ENCODE peak calls at places on chromosomes 12 and 14, in six cellular contexts. One of them, this sample, is unnamed.

GRCh38 chr12:130460611-130461478 is 123.2 kb downstream of the PIWIL1 start:
- DNase-seq in GM12878: no peak
- DNase-seq in K562: no peak
- DNase-seq in HepG2: no peak
- DNase-seq in endothelial cell of umbilical vein: no peak
- DNase-seq in A549: no peak
- DNase-seq in this sample: no peak

GRCh38 chr12:116606397-116606796 is 47.2 kb downstream of the MAP1LC3B2 start:
- DNase-seq in K562: no peak
- DNase-seq in endothelial cell of umbilical vein: no peak
- DNase-seq in A549: no peak
- DNase-seq in GM12878: no peak
- DNase-seq in HepG2: no peak
- DNase-seq in this sample: no peak

GRCh38 chr12:33314223-33314622 is 125.4 kb downstream of the SYT10 start:
- DNase-seq in GM12878: no peak
- DNase-seq in HepG2: no peak
- DNase-seq in A549: no peak
- DNase-seq in endothelial cell of umbilical vein: no peak
- DNase-seq in K562: no peak
- DNase-seq in this sample: no peak

GRCh38 chr12:4383304-4383865 is 3.9 kb upstream of the FGF23 start:
- DNase-seq in HepG2: peak; percentile 21
- DNase-seq in K562: peak; percentile 35
- DNase-seq in endothelial cell of umbilical vein: no peak
- DNase-seq in GM12878: no peak
- DNase-seq in A549: peak; percentile 26
- DNase-seq in this sample: peak; percentile 64

GRCh38 chr14:73426877-73427276 is 31.5 kb downstream of the NUMB start:
- DNase-seq in HepG2: no peak
- DNase-seq in endothelial cell of umbilical vein: peak; percentile 90
- DNase-seq in A549: no peak
- DNase-seq in GM12878: no peak
- DNase-seq in K562: no peak
- DNase-seq in this sample: peak; percentile 24

GRCh38 chr12:121916719-121917118 is 1.7 kb upstream of the CFAP251 start:
- DNase-seq in A549: peak; percentile 62
- DNase-seq in K562: no peak
- DNase-seq in GM12878: no peak
- DNase-seq in endothelial cell of umbilical vein: peak; percentile 22
- DNase-seq in HepG2: no peak
- DNase-seq in this sample: no peak

GRCh38 chr12:117907108-117907689 is 61.6 kb downstream of the KSR2 start:
- DNase-seq in GM12878: no peak
- DNase-seq in endothelial cell of umbilical vein: no peak
- DNase-seq in HepG2: no peak
- DNase-seq in K562: no peak
- DNase-seq in A549: no peak
- DNase-seq in this sample: no peak

GRCh38 chr12:4107436-4107878 is 166.1 kb upstream of the CCND2 start:
- DNase-seq in K562: peak; percentile 65
- DNase-seq in HepG2: peak; percentile 55
- DNase-seq in GM12878: peak; percentile 86
- DNase-seq in endothelial cell of umbilical vein: peak; percentile 50
- DNase-seq in A549: peak; percentile 51
- DNase-seq in this sample: peak; percentile 89

GRCh38 chr12:50032516-50033316 is 7.4 kb upstream of the RACGAP1 start:
- DNase-seq in A549: no peak
- DNase-seq in endothelial cell of umbilical vein: no peak
- DNase-seq in K562: peak; percentile 47
- DNase-seq in GM12878: no peak
- DNase-seq in HepG2: no peak
- DNase-seq in this sample: no peak

GRCh38 chr14:47438650-47439140 is 236.7 kb downstream of the MDGA2 start:
- DNase-seq in GM12878: no peak
- DNase-seq in HepG2: no peak
- DNase-seq in endothelial cell of umbilical vein: no peak
- DNase-seq in A549: no peak
- DNase-seq in K562: no peak
- DNase-seq in this sample: no peak

GRCh38 chr14:103317251-103317650 is 16.8 kb upstream of the EIF5 start:
- DNase-seq in GM12878: no peak
- DNase-seq in K562: no peak
- DNase-seq in HepG2: no peak
- DNase-seq in endothelial cell of umbilical vein: no peak
- DNase-seq in A549: no peak
- DNase-seq in this sample: peak; percentile 95

GRCh38 chr14:103318750-103319419 is 15.2 kb upstream of the EIF5 start:
- DNase-seq in A549: no peak
- DNase-seq in K562: no peak
- DNase-seq in GM12878: no peak
- DNase-seq in HepG2: no peak
- DNase-seq in endothelial cell of umbilical vein: no peak
- DNase-seq in this sample: no peak

GRCh38 chr14:103316723-103317122 is 17.3 kb upstream of the EIF5 start:
- DNase-seq in GM12878: no peak
- DNase-seq in endothelial cell of umbilical vein: no peak
- DNase-seq in A549: no peak
- DNase-seq in K562: peak; percentile 35
- DNase-seq in HepG2: no peak
- DNase-seq in this sample: no peak

GRCh38 chr14:103317976-103318580 is 16.0 kb upstream of the EIF5 start:
- DNase-seq in K562: no peak
- DNase-seq in GM12878: no peak
- DNase-seq in endothelial cell of umbilical vein: no peak
- DNase-seq in HepG2: no peak
- DNase-seq in A549: no peak
- DNase-seq in this sample: peak; percentile 53

DNA sequence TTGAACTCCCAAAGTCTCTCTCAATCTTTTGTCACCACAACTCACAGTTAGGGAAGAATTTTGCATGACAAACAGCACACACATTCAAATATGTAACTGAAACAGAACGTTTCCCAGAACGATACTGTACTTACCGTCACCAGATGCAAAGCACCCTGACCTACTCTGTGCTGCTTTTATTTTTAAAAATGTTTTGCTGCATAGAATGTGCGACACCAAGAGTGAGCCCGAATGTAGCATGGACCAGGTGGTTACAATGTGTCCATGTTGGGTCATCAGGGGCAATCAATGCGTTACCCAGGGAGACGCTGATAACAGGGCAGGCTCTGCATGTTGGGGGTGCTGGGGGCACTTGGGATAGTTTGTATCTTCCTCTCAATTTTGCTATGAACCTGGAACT is 14.6 kb upstream of the EIF5 start:
- DNase-seq in A549: no peak
- DNase-seq in GM12878: peak; percentile 33
- DNase-seq in HepG2: no peak
- DNase-seq in K562: no peak
- DNase-seq in endothelial cell of umbilical vein: no peak
- DNase-seq in this sample: no peak
- TF ChIP-seq MAX in A549: no peak
- TF ChIP-seq MAX in GM12878: no peak
- TF ChIP-seq MAX in HepG2: no peak
- TF ChIP-seq MAX in K562: no peak
- TF ChIP-seq MAX in endothelial cell of umbilical vein: no peak
- TF ChIP-seq MAX in this sample: no peak

GRCh38 chr12:12807970-12808702 is 5.0 kb upstream of the DDX47 start:
- DNase-seq in K562: no peak
- DNase-seq in GM12878: peak; percentile 80
- DNase-seq in endothelial cell of umbilical vein: peak; percentile 95
- DNase-seq in A549: no peak
- DNase-seq in HepG2: no peak
- DNase-seq in this sample: peak; percentile 85
- TF ChIP-seq MYC in K562: no peak
- TF ChIP-seq MYC in GM12878: no peak
- TF ChIP-seq MYC in endothelial cell of umbilical vein: no peak
- TF ChIP-seq MYC in A549: no peak
- TF ChIP-seq MYC in HepG2: no peak
- TF ChIP-seq MYC in this sample: peak; percentile 25

GRCh38 chr12:112105891-112106290 is 2.7 kb downstream of the NAA25 start:
- DNase-seq in GM12878: no peak
- DNase-seq in A549: no peak
- DNase-seq in HepG2: no peak
- DNase-seq in K562: no peak
- DNase-seq in endothelial cell of umbilical vein: no peak
- DNase-seq in this sample: no peak
- H3K4me3 ChIP-seq in GM12878: peak overlapping the region; percentile 100
- H3K4me3 ChIP-seq in A549: no peak overlapping the region
- H3K4me3 ChIP-seq in HepG2: no peak overlapping the region
- H3K4me3 ChIP-seq in K562: no peak overlapping the region
- H3K4me3 ChIP-seq in endothelial cell of umbilical vein: no peak overlapping the region
- H3K4me3 ChIP-seq in this sample: peak overlapping the region; percentile 16

GRCh38 chr12:72035625-72036024 is 97.0 kb downstream of the TPH2 start:
- DNase-seq in HepG2: no peak
- DNase-seq in A549: no peak
- DNase-seq in K562: no peak
- DNase-seq in GM12878: no peak
- DNase-seq in endothelial cell of umbilical vein: no peak
- DNase-seq in this sample: no peak

GRCh38 chr12:72030272-72030671 is 91.6 kb downstream of the TPH2 start:
- DNase-seq in HepG2: no peak
- DNase-seq in GM12878: no peak
- DNase-seq in K562: no peak
- DNase-seq in endothelial cell of umbilical vein: no peak
- DNase-seq in A549: no peak
- DNase-seq in this sample: no peak

GRCh38 chr12:72036393-72036792 is 97.7 kb downstream of the TPH2 start:
- DNase-seq in A549: no peak
- DNase-seq in GM12878: no peak
- DNase-seq in endothelial cell of umbilical vein: no peak
- DNase-seq in HepG2: no peak
- DNase-seq in K562: no peak
- DNase-seq in this sample: no peak

GRCh38 chr12:72028966-72029365 is 90.3 kb downstream of the TPH2 start:
- DNase-seq in GM12878: no peak
- DNase-seq in K562: no peak
- DNase-seq in A549: no peak
- DNase-seq in HepG2: no peak
- DNase-seq in endothelial cell of umbilical vein: no peak
- DNase-seq in this sample: peak; percentile 13

DNA sequence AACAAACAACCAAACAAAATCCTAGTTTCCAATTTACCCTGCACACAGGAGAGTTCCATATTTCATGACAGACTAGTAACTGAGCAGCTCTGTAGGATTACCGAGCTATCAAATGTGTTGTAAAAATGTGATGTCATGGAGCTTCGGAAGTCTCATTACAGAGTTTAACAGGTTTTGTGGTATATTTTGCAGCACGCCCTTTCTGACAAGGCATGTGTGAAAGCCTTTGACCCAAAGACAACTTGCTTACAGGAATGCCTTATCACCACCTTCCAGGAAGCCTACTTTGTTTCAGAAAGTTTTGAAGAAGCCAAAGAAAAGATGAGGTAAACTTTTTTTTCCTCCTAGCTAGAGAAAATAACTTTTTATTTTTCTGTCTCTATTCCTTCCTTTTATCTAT is 92.4 kb downstream of the TPH2 start:
- DNase-seq in A549: no peak
- DNase-seq in K562: peak; percentile 42
- DNase-seq in endothelial cell of umbilical vein: no peak
- DNase-seq in GM12878: no peak
- DNase-seq in HepG2: no peak
- DNase-seq in this sample: no peak
- TF ChIP-seq MAX in A549: no peak
- TF ChIP-seq MAX in K562: no peak
- TF ChIP-seq MAX in endothelial cell of umbilical vein: no peak
- TF ChIP-seq MAX in GM12878: no peak
- TF ChIP-seq MAX in HepG2: no peak
- TF ChIP-seq MAX in this sample: no peak

GRCh38 chr14:91218041-91218440 is 26.5 kb downstream of the GPR68 start:
- DNase-seq in A549: no peak
- DNase-seq in HepG2: no peak
- DNase-seq in endothelial cell of umbilical vein: peak; percentile 54
- DNase-seq in K562: no peak
- DNase-seq in GM12878: no peak
- DNase-seq in this sample: no peak
- TF ChIP-seq MYC in A549: no peak
- TF ChIP-seq MYC in HepG2: no peak
- TF ChIP-seq MYC in endothelial cell of umbilical vein: no peak
- TF ChIP-seq MYC in K562: no peak
- TF ChIP-seq MYC in GM12878: no peak
- TF ChIP-seq MYC in this sample: no peak

DNA sequence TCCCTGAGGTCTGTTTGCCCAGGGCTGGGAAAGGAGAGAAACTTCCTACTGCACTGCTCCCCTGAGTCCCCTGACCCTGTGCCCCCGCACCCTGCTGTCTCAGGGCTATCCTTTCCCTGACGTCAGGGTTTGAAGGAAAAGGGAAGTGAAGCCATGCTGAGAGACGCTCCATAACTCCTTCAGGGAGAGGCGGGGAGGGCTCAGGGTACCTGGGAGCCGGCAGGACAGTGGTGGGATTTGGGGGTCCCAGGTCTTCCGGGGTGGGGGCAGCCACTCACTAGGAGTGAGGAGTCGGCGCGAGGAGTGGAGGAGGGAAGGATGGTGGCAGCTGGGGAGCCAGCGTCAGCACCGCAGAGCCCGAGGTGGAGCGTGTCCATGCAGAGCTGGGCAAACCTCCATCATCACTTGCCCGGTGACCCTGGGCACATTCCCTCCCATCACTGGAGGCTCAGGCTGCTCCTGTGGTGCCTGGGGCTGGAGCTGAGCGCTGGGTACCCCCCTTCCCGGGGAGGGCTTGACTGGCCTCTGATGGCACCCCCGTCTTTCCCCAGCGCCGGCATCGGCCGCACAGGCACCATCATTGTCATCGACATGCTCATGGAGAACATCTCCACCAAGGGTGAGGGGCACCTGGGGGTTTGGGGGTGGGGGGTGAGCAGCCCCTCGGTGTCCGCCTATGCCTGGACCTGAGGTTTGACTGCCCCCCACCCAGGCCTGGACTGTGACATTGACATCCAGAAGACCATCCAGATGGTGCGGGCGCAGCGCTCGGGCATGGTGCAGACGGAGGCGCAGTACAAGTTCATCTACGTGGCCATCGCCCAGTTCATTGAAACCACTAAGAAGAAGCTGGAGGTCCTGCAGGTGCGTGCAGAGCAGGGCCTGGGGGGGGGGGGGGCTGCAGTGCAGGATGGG is 8.5 kb downstream of the PTPN6 start:
- DNase-seq in K562: no peak
- DNase-seq in endothelial cell of umbilical vein: no peak
- DNase-seq in GM12878: no peak
- DNase-seq in A549: no peak
- DNase-seq in HepG2: no peak
- DNase-seq in this sample: no peak
- H3K4me3 ChIP-seq in K562: no peak overlapping the region
- H3K4me3 ChIP-seq in endothelial cell of umbilical vein: no peak overlapping the region
- H3K4me3 ChIP-seq in GM12878: peak overlapping the region; percentile 95
- H3K4me3 ChIP-seq in A549: no peak overlapping the region
- H3K4me3 ChIP-seq in HepG2: no peak overlapping the region
- H3K4me3 ChIP-seq in this sample: peak overlapping the region; percentile 36

GRCh38 chr14:91755560-91755959 is 23.7 kb upstream of the CATSPERB start:
- DNase-seq in K562: no peak
- DNase-seq in HepG2: peak; percentile 76
- DNase-seq in GM12878: no peak
- DNase-seq in endothelial cell of umbilical vein: no peak
- DNase-seq in A549: peak; percentile 74
- DNase-seq in this sample: no peak
- TF ChIP-seq MAX in K562: no peak
- TF ChIP-seq MAX in HepG2: no peak
- TF ChIP-seq MAX in GM12878: no peak
- TF ChIP-seq MAX in endothelial cell of umbilical vein: no peak
- TF ChIP-seq MAX in A549: no peak
- TF ChIP-seq MAX in this sample: no peak

This sample was measured in NB4.